ENCODE peak calls at places on chromosome 14, in five cellular contexts. One of them, this sample, is unnamed.

GRCh38 chr14:64040044-64040443 is 187.2 kb downstream of the SYNE2 start:
- DNase-seq in HCT116: no peak
- DNase-seq in tibial artery: no peak
- DNase-seq in brain microvascular endothelial cell: no peak
- DNase-seq in pancreas: no peak
- DNase-seq in this sample: no peak

GRCh38 chr14:98118749-98119148 is 1153.2 kb downstream of the BCL11B start:
- DNase-seq in pancreas: no peak
- DNase-seq in tibial artery: no peak
- DNase-seq in HCT116: no peak
- DNase-seq in brain microvascular endothelial cell: no peak
- DNase-seq in this sample: no peak

GRCh38 chr14:75126679-75127473 is at the start of gene NEK9:
- DNase-seq in pancreas: peak; percentile 87
- DNase-seq in tibial artery: peak; percentile 95
- DNase-seq in HCT116: peak; percentile 83
- DNase-seq in brain microvascular endothelial cell: peak; percentile 77
- DNase-seq in this sample: peak; percentile 95

GRCh38 chr14:68146812-68147211 is 327.2 kb downstream of the RAD51B start:
- DNase-seq in brain microvascular endothelial cell: peak; percentile 94
- DNase-seq in HCT116: peak; percentile 81
- DNase-seq in pancreas: no peak
- DNase-seq in tibial artery: no peak
- DNase-seq in this sample: peak; percentile 70

GRCh38 chr14:42548349-42548748 is 941.7 kb downstream of the LRFN5 start:
- DNase-seq in brain microvascular endothelial cell: no peak
- DNase-seq in tibial artery: no peak
- DNase-seq in pancreas: no peak
- DNase-seq in HCT116: no peak
- DNase-seq in this sample: no peak

GRCh38 chr14:56390859-56391258 is 188.7 kb upstream of the TMEM260 start:
- DNase-seq in brain microvascular endothelial cell: no peak
- DNase-seq in pancreas: no peak
- DNase-seq in tibial artery: no peak
- DNase-seq in HCT116: peak; percentile 4
- DNase-seq in this sample: no peak

GRCh38 chr14:104285483-104285790 is 147.1 kb downstream of the KIF26A start:
- DNase-seq in HCT116: no peak
- DNase-seq in brain microvascular endothelial cell: no peak
- DNase-seq in tibial artery: no peak
- DNase-seq in pancreas: no peak
- DNase-seq in this sample: no peak

GRCh38 chr14:99143793-99144192 is 128.2 kb downstream of the BCL11B start:
- DNase-seq in brain microvascular endothelial cell: no peak
- DNase-seq in HCT116: peak; percentile 54
- DNase-seq in tibial artery: no peak
- DNase-seq in pancreas: no peak
- DNase-seq in this sample: no peak

GRCh38 chr14:68585690-68586089 is 207.2 kb downstream of the ZFP36L1 start:
- DNase-seq in HCT116: no peak
- DNase-seq in brain microvascular endothelial cell: peak; percentile 23
- DNase-seq in tibial artery: no peak
- DNase-seq in pancreas: no peak
- DNase-seq in this sample: no peak

GRCh38 chr14:74507796-74508195 is 14.2 kb downstream of the ISCA2 start:
- DNase-seq in tibial artery: no peak
- DNase-seq in pancreas: no peak
- DNase-seq in HCT116: no peak
- DNase-seq in brain microvascular endothelial cell: no peak
- DNase-seq in this sample: no peak

GRCh38 chr14:46920542-46920941 is 269.0 kb upstream of the RPL10L start:
- DNase-seq in tibial artery: no peak
- DNase-seq in pancreas: no peak
- DNase-seq in brain microvascular endothelial cell: no peak
- DNase-seq in HCT116: no peak
- DNase-seq in this sample: no peak

GRCh38 chr14:99749763-99750715 is 43.2 kb upstream of the EML1 start:
- DNase-seq in HCT116: no peak
- DNase-seq in tibial artery: no peak
- DNase-seq in brain microvascular endothelial cell: no peak
- DNase-seq in pancreas: peak; percentile 33
- DNase-seq in this sample: no peak

GRCh38 chr14:95948608-95949007 is 72.0 kb downstream of the TUNAR start:
- DNase-seq in tibial artery: no peak
- DNase-seq in brain microvascular endothelial cell: no peak
- DNase-seq in HCT116: no peak
- DNase-seq in pancreas: no peak
- DNase-seq in this sample: no peak

GRCh38 chr14:85577542-85578140 is 47.7 kb downstream of the FLRT2 start:
- DNase-seq in HCT116: no peak
- DNase-seq in tibial artery: no peak
- DNase-seq in pancreas: no peak
- DNase-seq in brain microvascular endothelial cell: no peak
- DNase-seq in this sample: no peak

GRCh38 chr14:101045511-101045910 is 142.0 kb upstream of the RTL1 start:
- DNase-seq in brain microvascular endothelial cell: no peak
- DNase-seq in pancreas: no peak
- DNase-seq in HCT116: no peak
- DNase-seq in tibial artery: no peak
- DNase-seq in this sample: no peak

GRCh38 chr14:23528555-23528954 is 23.0 kb downstream of the ZFHX2 start:
- DNase-seq in HCT116: no peak
- DNase-seq in pancreas: no peak
- DNase-seq in brain microvascular endothelial cell: no peak
- DNase-seq in tibial artery: no peak
- DNase-seq in this sample: no peak

GRCh38 chr14:21840765-21841164 is 167.1 kb upstream of the OR4E1 start:
- DNase-seq in tibial artery: no peak
- DNase-seq in pancreas: no peak
- DNase-seq in brain microvascular endothelial cell: no peak
- DNase-seq in HCT116: peak; percentile 24
- DNase-seq in this sample: no peak

GRCh38 chr14:56224691-56225681 is 106.8 kb downstream of the PELI2 start:
- DNase-seq in pancreas: peak; percentile 54
- DNase-seq in HCT116: no peak
- DNase-seq in tibial artery: no peak
- DNase-seq in brain microvascular endothelial cell: no peak
- DNase-seq in this sample: no peak

GRCh38 chr14:104680056-104680805 is 9.2 kb upstream of the INF2 start:
- DNase-seq in HCT116: no peak
- DNase-seq in pancreas: peak; percentile 60
- DNase-seq in brain microvascular endothelial cell: peak; percentile 80
- DNase-seq in tibial artery: peak; percentile 90
- DNase-seq in this sample: no peak

GRCh38 chr14:56648508-56649301 is 69.1 kb downstream of the TMEM260 start:
- DNase-seq in tibial artery: no peak
- DNase-seq in pancreas: no peak
- DNase-seq in HCT116: no peak
- DNase-seq in brain microvascular endothelial cell: no peak
- DNase-seq in this sample: no peak

GRCh38 chr14:103551338-103551762 is 11.1 kb downstream of the BAG5 start:
- DNase-seq in pancreas: no peak
- DNase-seq in brain microvascular endothelial cell: no peak
- DNase-seq in tibial artery: peak; percentile 97
- DNase-seq in HCT116: no peak
- DNase-seq in this sample: no peak

GRCh38 chr14:70281938-70282337 is 77.5 kb downstream of the COX16 start:
- DNase-seq in HCT116: no peak
- DNase-seq in pancreas: no peak
- DNase-seq in brain microvascular endothelial cell: no peak
- DNase-seq in tibial artery: no peak
- DNase-seq in this sample: no peak

GRCh38 chr14:34120185-34120977 is 169.5 kb upstream of the EGLN3 start:
- DNase-seq in brain microvascular endothelial cell: no peak
- DNase-seq in tibial artery: no peak
- DNase-seq in pancreas: no peak
- DNase-seq in HCT116: no peak
- DNase-seq in this sample: no peak
- TF ChIP-seq CTCF in brain microvascular endothelial cell: no peak
- TF ChIP-seq CTCF in tibial artery: no peak
- TF ChIP-seq CTCF in pancreas: no peak
- TF ChIP-seq CTCF in HCT116: no peak
- TF ChIP-seq CTCF in this sample: no peak

DNA sequence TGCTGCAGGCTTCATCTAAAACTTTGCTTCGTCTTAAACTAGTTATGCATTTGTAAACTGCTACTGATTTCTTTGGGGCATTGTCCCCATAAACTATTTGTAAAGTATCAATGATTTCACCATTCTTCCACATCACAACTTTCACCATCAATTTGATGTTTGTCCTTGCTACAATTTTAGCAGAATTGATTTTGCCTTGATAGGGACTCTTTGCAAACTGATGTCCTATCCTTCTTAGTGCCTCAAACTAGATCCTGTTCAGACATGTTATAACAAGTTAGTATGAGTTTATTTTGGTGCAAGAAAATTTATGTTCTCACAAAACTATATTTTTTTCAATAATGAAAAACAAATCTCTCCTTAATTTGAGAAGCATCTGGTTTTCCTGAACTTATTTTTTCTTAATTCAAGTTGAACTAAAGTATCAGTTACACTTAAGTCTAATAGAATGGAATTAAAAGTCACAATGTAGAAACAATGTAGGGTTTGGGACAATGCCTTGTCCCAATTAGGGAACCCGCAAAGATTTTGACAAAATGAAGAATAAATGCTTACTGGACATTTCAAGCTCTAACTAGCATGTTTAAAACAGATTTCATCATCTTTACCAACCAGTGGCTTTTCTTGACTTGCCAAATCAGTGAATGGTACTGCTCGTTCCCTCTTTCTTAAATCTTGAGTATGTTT is 10.1 kb upstream of the ARID4A start:
- DNase-seq in tibial artery: no peak
- DNase-seq in HCT116: no peak
- DNase-seq in pancreas: no peak
- DNase-seq in brain microvascular endothelial cell: no peak
- DNase-seq in this sample: no peak
- H3K36me3 ChIP-seq in tibial artery: peaks cover 58% of the 10 kb centered on the region
- H3K36me3 ChIP-seq in HCT116: peaks cover 38% of the 10 kb centered on the region
- H3K36me3 ChIP-seq in pancreas: no peaks in the 10 kb centered on the region
- H3K36me3 ChIP-seq in brain microvascular endothelial cell: peaks cover 49% of the 10 kb centered on the region
- H3K36me3 ChIP-seq in this sample: peaks cover 17% of the 10 kb centered on the region

GRCh38 chr14:59631237-59631636 is 54.6 kb upstream of the CCDC175 start:
- DNase-seq in HCT116: no peak
- DNase-seq in tibial artery: no peak
- DNase-seq in brain microvascular endothelial cell: no peak
- DNase-seq in pancreas: no peak
- DNase-seq in this sample: no peak
- TF ChIP-seq CTCF in HCT116: no peak
- TF ChIP-seq CTCF in tibial artery: peak; percentile 13
- TF ChIP-seq CTCF in brain microvascular endothelial cell: peak; percentile 54
- TF ChIP-seq CTCF in pancreas: no peak
- TF ChIP-seq CTCF in this sample: no peak

GRCh38 chr14:54631016-54631415 is 64.1 kb downstream of the SAMD4A start:
- DNase-seq in HCT116: no peak
- DNase-seq in pancreas: no peak
- DNase-seq in tibial artery: no peak
- DNase-seq in brain microvascular endothelial cell: no peak
- DNase-seq in this sample: no peak

GRCh38 chr14:54629635-54630360 is 62.9 kb downstream of the SAMD4A start:
- DNase-seq in brain microvascular endothelial cell: no peak
- DNase-seq in pancreas: no peak
- DNase-seq in HCT116: no peak
- DNase-seq in tibial artery: no peak
- DNase-seq in this sample: no peak

GRCh38 chr14:54632452-54632851 is 65.5 kb downstream of the SAMD4A start:
- DNase-seq in pancreas: no peak
- DNase-seq in HCT116: no peak
- DNase-seq in tibial artery: no peak
- DNase-seq in brain microvascular endothelial cell: no peak
- DNase-seq in this sample: no peak

GRCh38 chr14:54629183-54629582 is 62.3 kb downstream of the SAMD4A start:
- DNase-seq in HCT116: no peak
- DNase-seq in tibial artery: no peak
- DNase-seq in pancreas: no peak
- DNase-seq in brain microvascular endothelial cell: no peak
- DNase-seq in this sample: no peak

DNA sequence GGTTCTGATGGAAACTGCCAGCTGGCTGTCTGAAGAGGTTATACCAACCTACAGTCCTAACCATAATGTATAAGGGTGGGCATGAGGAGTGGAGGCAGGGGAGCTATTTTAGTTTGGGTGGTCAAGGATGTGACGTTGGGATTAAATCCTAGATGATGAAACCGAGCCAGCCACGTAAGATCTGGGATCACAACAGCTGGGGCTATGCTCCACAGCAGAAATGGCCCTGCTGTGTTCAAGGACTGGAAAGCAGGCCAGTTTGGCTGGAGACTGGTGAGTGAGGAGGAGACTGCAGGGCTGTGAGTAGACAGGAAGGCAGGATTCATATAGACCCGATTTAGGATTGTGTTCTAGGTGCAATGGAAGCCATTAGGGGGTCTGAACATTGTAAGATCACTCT is 66.1 kb downstream of the SAMD4A start:
- DNase-seq in brain microvascular endothelial cell: no peak
- DNase-seq in pancreas: no peak
- DNase-seq in HCT116: no peak
- DNase-seq in tibial artery: no peak
- DNase-seq in this sample: no peak
- H3K36me3 ChIP-seq in brain microvascular endothelial cell: no peaks in the 10 kb centered on the region
- H3K36me3 ChIP-seq in pancreas: no peaks in the 10 kb centered on the region
- H3K36me3 ChIP-seq in HCT116: no peaks in the 10 kb centered on the region
- H3K36me3 ChIP-seq in tibial artery: no peaks in the 10 kb centered on the region
- H3K36me3 ChIP-seq in this sample: no peaks in the 10 kb centered on the region

This sample was measured in lung.